ENCODE peak calls at places on chromosomes 7 and 10, in nine cellular contexts. R is adipocyte; E is astrocyte of the spinal cord; I is psoas muscle; T is naive thymus-derived CD4-positive, alpha-beta T cell; L is HCT116; Y is uterus; Q is NT2/D1; P is aorta. K is an unnamed sample.

GRCh38 chr10:74035324-74035723 is 37.4 kb downstream of the VCL start:
- DNase-seq in R (no peak), L (no peak), Y (no peak), Q (no peak), P (no peak), I (no peak), E (no peak), T (peak), K (no peak)

GRCh38 chr7:127413962-127414361 is 21.5 kb upstream of the ZNF800 start:
- DNase-seq in L (no peak), R (no peak), E (no peak), I (no peak), Q (no peak), T (peak), Y (no peak), P (no peak), K (no peak)

GRCh38 chr10:22345301-22346086 is at the start of gene SPAG6:
- DNase-seq in P (peak), T (no peak), E (no peak), Y (no peak), I (peak), L (no peak), R (no peak), Q (no peak), K (no peak)

GRCh38 chr10:73577788-73578187 is 13.4 kb downstream of the USP54 start:
- DNase-seq in P (peak), R (peak), E (peak), I (peak), Q (no peak), Y (peak), T (no peak), L (no peak), K (peak)

GRCh38 chr10:43814611-43815010 is 165.9 kb upstream of the ZNF32 start:
- DNase-seq in E (no peak), T (no peak), Y (no peak), Q (no peak), P (no peak), R (no peak), I (no peak), L (no peak), K (no peak)

GRCh38 chr7:138665249-138665648 is 35.9 kb downstream of the SVOPL start:
- DNase-seq in T (no peak), R (no peak), P (no peak), E (no peak), L (no peak), Y (no peak), Q (no peak), I (no peak), K (peak)

GRCh38 chr10:62175256-62175655 is 93.4 kb downstream of the RTKN2 start:
- DNase-seq in P (no peak), E (no peak), T (no peak), L (no peak), Y (no peak), R (peak), Q (no peak), I (no peak), K (no peak)

GRCh38 chr7:154873722-154874121 is 129.2 kb downstream of the PAXIP1 start:
- DNase-seq in L (no peak), T (no peak), P (peak), Y (no peak), Q (no peak), R (no peak), E (no peak), I (no peak), K (no peak)

GRCh38 chr7:151565541-151565940 is 45.8 kb upstream of the RHEB start:
- DNase-seq in Y (no peak), T (no peak), I (no peak), L (no peak), Q (no peak), E (no peak), R (no peak), P (no peak), K (no peak)

GRCh38 chr10:125662616-125663015 is 20.3 kb downstream of the TEX36 start:
- DNase-seq in R (peak), I (no peak), E (peak), Q (no peak), L (peak), Y (no peak), T (no peak), P (no peak), K (peak)

GRCh38 chr7:141483044-141483443 is 68.2 kb upstream of the AGK start:
- DNase-seq in P (no peak), I (no peak), R (no peak), E (no peak), T (no peak), Q (no peak), Y (no peak), L (no peak), K (peak)

GRCh38 chr7:35831208-35831607 is 30.4 kb downstream of the SEPTIN7 start:
- DNase-seq in Y (no peak), E (peak), T (no peak), I (no peak), L (no peak), P (no peak), R (peak), Q (no peak), K (no peak)

GRCh38 chr10:75197906-75198305 is 12.7 kb upstream of the VDAC2 start:
- DNase-seq in T (no peak), P (no peak), L (no peak), I (no peak), Y (no peak), Q (no peak), R (no peak), E (no peak), K (no peak)

GRCh38 chr7:155205368-155206285 is 92.1 kb upstream of the INSIG1 start:
- DNase-seq in L (peak), R (peak), P (peak), Q (no peak), T (peak), E (peak), Y (peak), I (peak), K (peak)

GRCh38 chr7:138564365-138564764 is 104.3 kb downstream of the TRIM24 start:
- DNase-seq in T (no peak), L (no peak), P (no peak), E (no peak), I (no peak), R (no peak), Y (no peak), Q (no peak), K (peak)

GRCh38 chr10:21524526-21525366 is 736 bp downstream of the SKIDA1 start:
- DNase-seq in I (no peak), Q (no peak), T (peak), E (peak), L (no peak), Y (no peak), P (no peak), R (peak), K (peak)

GRCh38 chr10:70967591-70968588 is 79.5 kb upstream of the PCBD1 start:
- DNase-seq in R (no peak), P (no peak), Q (no peak), L (no peak), I (no peak), E (peak), T (no peak), Y (no peak), K (no peak)

GRCh38 chr7:112162161-112163020 is 43.8 kb downstream of the DOCK4 start:
- DNase-seq in L (no peak), P (peak), E (peak), T (no peak), I (peak), R (peak), Y (peak), Q (peak), K (peak)

GRCh38 chr10:114684822-114685209 is 26.7 kb upstream of the ABLIM1 start:
- DNase-seq in I (no peak), L (no peak), E (peak), P (no peak), R (peak), Q (no peak), Y (no peak), T (no peak), K (peak)

GRCh38 chr7:139777304-139777890 is 401 bp downstream of the HIPK2 start:
- DNase-seq in E (no peak), Q (no peak), P (peak), Y (peak), R (peak), L (no peak), T (peak), I (peak), K (no peak)

GRCh38 chr10:58967551-58968418 is 208.7 kb upstream of the PHYHIPL start:
- DNase-seq in T (no peak), I (no peak), Y (no peak), R (no peak), E (no peak), Q (peak), L (no peak), P (peak), K (peak)

GRCh38 chr10:80702143-80702542 is 164.4 kb downstream of the SH2D4B start:
- DNase-seq in L (no peak), Q (no peak), Y (no peak), T (no peak), E (no peak), P (no peak), I (no peak), R (no peak), K (no peak)

GRCh38 chr7:4645241-4645640 is 36.9 kb upstream of the FOXK1 start:
- DNase-seq in Q (no peak), P (no peak), E (peak), R (no peak), Y (no peak), I (no peak), L (no peak), T (no peak), K (no peak)

GRCh38 chr7:44104880-44105771 is 981 bp downstream of the AEBP1 start:
- DNase-seq in R (peak), Y (peak), T (no peak), L (no peak), E (peak), I (no peak), P (peak), Q (no peak), K (peak)

GRCh38 chr7:151274376-151274760 is 25.9 kb upstream of the SMARCD3 start:
- DNase-seq in Q (no peak), L (no peak), T (no peak), Y (no peak), E (no peak), P (no peak), R (no peak), I (no peak), K (no peak)

GRCh38 chr10:49093922-49094321 is 21.4 kb downstream of the VSTM4 start:
- DNase-seq in E (no peak), Q (no peak), T (no peak), P (no peak), R (no peak), Y (no peak), L (no peak), I (no peak), K (no peak)

GRCh38 chr7:134328900-134329299 is 12.2 kb upstream of the SLC35B4 start:
- DNase-seq in I (no peak), Y (no peak), P (no peak), T (no peak), R (no peak), L (no peak), E (no peak), Q (no peak), K (no peak)

GRCh38 chr7:149866817-149867447 is 6.8 kb upstream of the ATP6V0E2 start:
- DNase-seq in Q (no peak), R (no peak), T (no peak), I (no peak), P (no peak), E (peak), Y (no peak), L (no peak), K (peak)

GRCh38 chr10:33099748-33100147 is 141.7 kb upstream of the ITGB1 start:
- DNase-seq in R (peak), T (no peak), I (no peak), Q (no peak), P (no peak), L (no peak), Y (no peak), E (peak), K (no peak)

GRCh38 chr7:47458057-47458456 is 123.9 kb downstream of the TNS3 start:
- DNase-seq in E (peak), T (no peak), Q (no peak), L (no peak), I (peak), P (peak), Y (peak), R (peak), K (no peak)

GRCh38 chr7:141702047-141702567 is at the start of gene DENND11:
- DNase-seq in T (peak), Y (no peak), R (peak), Q (no peak), L (no peak), E (no peak), P (peak), I (peak), K (no peak)

GRCh38 chr10:88427024-88427423 is 156.1 kb downstream of the RNLS start:
- DNase-seq in R (no peak), E (no peak), L (no peak), I (no peak), P (no peak), T (no peak), Y (no peak), Q (no peak), K (no peak)

DNA sequence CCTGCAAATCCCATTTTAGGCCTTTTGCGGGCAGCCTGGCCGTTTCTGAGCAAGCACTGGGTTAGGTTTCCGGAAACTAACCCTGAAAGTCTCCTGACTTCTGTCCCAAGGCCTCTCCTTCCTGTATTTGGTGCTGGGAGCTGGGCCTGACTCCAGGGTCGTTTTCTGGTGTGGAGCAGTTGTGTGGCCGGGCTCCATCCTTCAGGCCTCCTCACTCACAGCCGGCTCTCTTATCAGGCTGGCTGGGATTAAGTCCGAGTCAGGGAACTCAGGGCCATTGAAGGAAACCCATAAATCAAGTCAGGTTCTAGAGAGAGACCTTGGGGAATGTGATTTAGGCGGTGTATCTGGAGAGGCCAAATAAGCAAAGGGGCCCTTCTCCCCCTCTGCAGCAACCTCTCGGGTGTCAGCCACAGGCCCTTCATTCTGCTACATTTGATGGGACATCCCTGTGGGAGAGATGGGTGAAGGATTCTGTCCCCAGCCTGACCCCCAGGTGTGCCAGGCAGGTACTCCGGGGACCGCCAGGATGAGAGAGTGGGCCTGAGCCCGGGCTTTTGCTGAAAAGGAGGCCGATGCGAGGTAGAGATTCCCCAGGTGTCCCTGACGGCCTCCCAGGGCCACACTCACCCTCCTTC is 3.3 kb downstream of the GATA3 start:
- DNase-seq in Y (no peak), T (no peak), P (no peak), R (no peak), I (no peak), E (no peak), L (no peak), Q (no peak), K (no peak)
- H3K4me3 ChIP-seq in Y (no peak), T (peak), P (no peak), R (no peak), I (peak), E (no peak), L (no peak), Q (no peak), K (no peak)

GRCh38 chr10:26739087-26739631 is 41.7 kb downstream of the PDSS1 start:
- DNase-seq in Q (no peak), E (no peak), P (no peak), L (no peak), I (no peak), Y (no peak), T (no peak), R (no peak), K (no peak)
- H3K4me3 ChIP-seq in Q (no peak), E (no peak), P (no peak), L (no peak), I (no peak), Y (no peak), T (no peak), R (no peak), K (no peak)

GRCh38 chr7:73739387-73739767 is 775 bp upstream of the ABHD11 start:
- DNase-seq in Y (no peak), P (no peak), I (no peak), R (no peak), E (no peak), L (no peak), Q (no peak), T (no peak), K (no peak)

GRCh38 chr7:73736885-73737284 is 1.7 kb downstream of the ABHD11 start:
- DNase-seq in L (no peak), T (no peak), Q (no peak), I (no peak), P (no peak), E (no peak), R (no peak), Y (no peak), K (no peak)

GRCh38 chr7:73738220-73738611 is 386 bp downstream of the ABHD11 start:
- DNase-seq in R (peak), P (peak), E (peak), L (no peak), T (peak), Y (peak), I (peak), Q (no peak), K (peak)

GRCh38 chr7:73738612-73739386 is at the start of gene ABHD11:
- DNase-seq in L (peak), P (peak), E (peak), I (peak), R (peak), Y (peak), T (peak), Q (peak), K (peak)

DNA sequence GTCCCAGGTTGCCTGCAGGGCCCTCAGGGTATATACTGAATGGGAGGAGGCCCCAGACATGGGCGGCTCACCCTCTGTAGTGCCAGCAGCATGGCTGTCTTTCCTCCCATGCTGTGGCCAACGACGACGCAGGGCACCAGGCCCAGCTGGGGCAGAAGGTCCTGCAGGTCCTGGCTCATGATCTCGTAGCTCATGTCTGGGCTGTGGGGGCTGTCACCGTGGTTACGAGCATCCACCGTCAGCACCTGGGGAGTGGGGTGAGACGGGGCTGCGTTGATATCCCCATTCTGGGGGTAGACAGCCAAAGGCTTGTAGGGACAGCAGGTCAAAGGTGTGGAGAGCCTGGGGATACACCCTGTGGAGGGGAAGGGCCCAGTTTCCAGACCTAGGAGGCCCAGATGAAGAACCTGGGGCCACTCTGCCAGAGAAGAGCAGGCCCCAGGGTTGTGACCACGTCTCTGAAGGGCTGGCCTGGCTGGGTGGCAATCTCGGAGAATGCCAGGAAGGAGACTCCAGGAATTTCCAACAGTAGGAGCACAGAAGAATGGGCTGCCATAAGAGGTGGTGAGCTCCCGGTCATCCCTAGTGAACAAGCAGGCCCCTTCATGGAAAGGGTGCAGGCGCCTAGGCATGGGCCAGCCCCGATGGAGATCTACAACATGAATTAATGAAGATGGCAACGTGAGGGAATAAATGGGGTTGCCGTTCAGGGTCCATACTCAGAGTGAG is 947 bp downstream of the ABHD11 start:
- DNase-seq in P (peak), R (no peak), T (no peak), L (no peak), E (no peak), I (no peak), Q (no peak), Y (no peak), K (no peak)
- H3K4me3 ChIP-seq in P (peak), R (peak), T (peak), L (peak), E (peak), I (peak), Q (peak), Y (peak), K (peak)

DNA sequence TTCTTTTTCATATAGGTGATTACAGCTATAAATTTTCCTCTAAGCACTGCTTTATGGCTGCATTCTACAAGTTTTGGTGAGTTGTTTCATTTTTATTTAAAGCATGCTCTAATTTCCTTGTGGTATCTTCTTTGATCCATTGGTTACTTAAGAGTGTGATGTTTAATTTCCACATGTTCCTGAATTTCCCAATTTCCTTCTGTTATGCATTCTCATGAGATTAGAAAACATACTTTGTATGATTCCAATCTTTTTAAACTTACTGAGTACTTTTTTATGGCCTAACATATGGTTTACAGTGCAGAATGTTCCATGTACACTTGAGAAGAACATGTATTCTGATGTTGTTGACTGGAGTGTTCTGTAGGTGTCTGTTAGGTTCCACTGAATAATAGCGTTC is 53.4 kb downstream of the MYL10 start:
- DNase-seq in I (no peak), P (no peak), Y (no peak), R (peak), T (no peak), Q (no peak), L (no peak), E (no peak), K (no peak)
- H3K4me3 ChIP-seq in I (no peak), P (no peak), Y (no peak), R (peak), T (no peak), Q (no peak), L (no peak), E (no peak), K (no peak)

GRCh38 chr7:42227931-42228591 is 8.9 kb downstream of the GLI3 start:
- DNase-seq in E (peak), T (no peak), Q (peak), L (no peak), I (peak), P (peak), Y (peak), R (no peak), K (peak)
- H3K4me3 ChIP-seq in E (peak), T (no peak), Q (peak), L (no peak), I (peak), P (peak), Y (peak), R (peak), K (peak)

DNA sequence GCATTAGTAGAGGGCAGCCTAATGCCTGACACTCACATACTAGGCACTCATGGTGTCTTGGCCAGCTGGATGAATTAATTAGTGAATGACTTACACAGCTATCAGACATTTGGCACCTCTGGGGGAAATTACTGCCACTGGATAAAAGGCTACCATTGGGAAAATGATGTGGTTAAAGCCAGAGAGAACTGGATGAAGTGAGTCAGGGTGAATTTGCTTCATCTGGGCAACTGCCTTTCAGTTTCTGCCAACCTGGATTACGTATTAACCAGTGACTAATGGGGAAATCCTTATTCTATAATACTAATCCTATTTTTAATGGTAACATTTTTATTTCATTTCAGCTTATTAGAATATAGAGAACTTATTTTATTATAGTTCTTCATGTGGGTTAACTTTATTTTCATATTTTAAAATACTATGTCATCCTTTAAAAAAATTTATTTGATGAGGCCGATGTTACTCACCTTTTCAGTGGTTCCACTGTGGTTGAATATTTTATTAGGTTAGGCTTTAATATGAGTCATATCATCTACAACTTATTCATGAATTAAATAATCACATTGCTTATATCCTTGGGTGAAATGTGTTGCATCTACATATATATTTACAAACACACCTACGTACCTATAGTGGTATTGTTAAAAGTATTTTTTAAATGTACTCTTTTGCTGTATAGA is 85.6 kb upstream of the CAPZA2 start:
- DNase-seq in T (no peak), Y (no peak), Q (no peak), L (peak), R (peak), P (no peak), I (no peak), E (peak), K (peak)
- H3K4me3 ChIP-seq in T (no peak), Y (no peak), Q (no peak), L (peak), R (no peak), P (no peak), I (no peak), E (no peak), K (no peak)

GRCh38 chr10:113007821-113008220 is 57.8 kb downstream of the TCF7L2 start:
- DNase-seq in T (peak), I (no peak), E (no peak), L (no peak), P (no peak), R (peak), Q (no peak), Y (no peak), K (no peak)
- H3K4me3 ChIP-seq in T (peak), I (no peak), E (no peak), L (no peak), P (no peak), R (peak), Q (no peak), Y (no peak), K (no peak)

K was measured in bronchial epithelial cell.